ENCODE peak calls at places on chromosomes 12 and 14, in six cellular contexts. K is left ventricle myocardium inferior, T is esophagus squamous epithelium, C is upper lobe of right lung, V is stomach, O is hepatocyte. U is an unnamed sample. For H3K9me3, the result is how much of the 10 kb centered on the place peaks cover.

GRCh38 chr14:49982082-49982481 is 89.2 kb downstream of the ARF6 start:
- DNase-seq in K (no peak), O (no peak), V (no peak), T (no peak), C (no peak), U (no peak)

GRCh38 chr12:116592731-116593130 is 33.5 kb downstream of the MAP1LC3B2 start:
- DNase-seq in O (no peak), T (no peak), C (no peak), V (no peak), K (no peak), U (no peak)

GRCh38 chr12:94149781-94150482 is 1.6 kb downstream of the PLXNC1 start:
- DNase-seq in K (peak), C (peak), O (peak), T (no peak), V (peak), U (peak)

GRCh38 chr14:92224348-92224954 is 98.5 kb upstream of the SLC24A4 start:
- DNase-seq in V (no peak), K (no peak), T (no peak), C (no peak), O (no peak), U (no peak)

GRCh38 chr14:72946491-72946890 is 20.2 kb downstream of the DCAF4 start:
- DNase-seq in O (no peak), C (no peak), T (no peak), V (no peak), K (no peak), U (no peak)

GRCh38 chr12:50936821-50937220 is 15.5 kb upstream of the HIGD1C start:
- DNase-seq in C (no peak), T (no peak), V (no peak), K (no peak), O (no peak), U (no peak)

GRCh38 chr14:99389171-99389826 is 91.4 kb downstream of the SETD3 start:
- DNase-seq in O (peak), T (no peak), V (peak), C (peak), K (no peak), U (no peak)

GRCh38 chr14:71237556-71237955 is 330.3 kb downstream of the PCNX1 start:
- DNase-seq in V (no peak), T (no peak), K (no peak), C (no peak), O (no peak), U (no peak)

GRCh38 chr12:77493769-77494168 is 336.9 kb upstream of the NAV3 start:
- DNase-seq in T (no peak), V (no peak), C (no peak), K (no peak), O (no peak), U (no peak)

GRCh38 chr14:37153005-37153404 is 19.4 kb downstream of the SLC25A21 start:
- DNase-seq in O (no peak), C (no peak), T (no peak), K (no peak), V (no peak), U (no peak)
- H3K4me3 ChIP-seq in O (no peak), C (no peak), T (no peak), K (no peak), V (no peak), U (no peak)

DNA sequence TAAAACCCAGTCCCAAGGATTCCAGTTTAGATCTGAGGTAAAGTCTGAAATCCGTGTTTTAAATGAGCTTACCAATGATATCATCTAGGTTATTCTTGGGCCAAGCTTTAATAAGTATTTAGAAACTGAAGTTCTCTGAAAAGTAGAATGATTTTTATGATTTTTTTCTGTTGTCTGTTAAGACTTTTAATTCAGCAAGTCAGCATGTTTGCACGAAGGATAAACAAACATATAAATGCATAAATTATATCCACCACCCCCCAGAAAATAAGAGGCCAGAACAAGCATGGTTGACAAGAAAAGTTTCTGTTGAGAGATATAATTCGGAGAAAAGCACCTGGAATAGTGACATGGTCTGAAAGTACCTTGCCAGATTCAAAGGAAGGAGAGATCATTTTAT is 655.7 kb downstream of the NOVA1 start:
- DNase-seq in K (no peak), C (no peak), V (no peak), O (no peak), T (no peak), U (no peak)
- H3K9me3 ChIP-seq in K (under half), C (under half), V (under half), O (under half), T (under half), U (under half)

DNA sequence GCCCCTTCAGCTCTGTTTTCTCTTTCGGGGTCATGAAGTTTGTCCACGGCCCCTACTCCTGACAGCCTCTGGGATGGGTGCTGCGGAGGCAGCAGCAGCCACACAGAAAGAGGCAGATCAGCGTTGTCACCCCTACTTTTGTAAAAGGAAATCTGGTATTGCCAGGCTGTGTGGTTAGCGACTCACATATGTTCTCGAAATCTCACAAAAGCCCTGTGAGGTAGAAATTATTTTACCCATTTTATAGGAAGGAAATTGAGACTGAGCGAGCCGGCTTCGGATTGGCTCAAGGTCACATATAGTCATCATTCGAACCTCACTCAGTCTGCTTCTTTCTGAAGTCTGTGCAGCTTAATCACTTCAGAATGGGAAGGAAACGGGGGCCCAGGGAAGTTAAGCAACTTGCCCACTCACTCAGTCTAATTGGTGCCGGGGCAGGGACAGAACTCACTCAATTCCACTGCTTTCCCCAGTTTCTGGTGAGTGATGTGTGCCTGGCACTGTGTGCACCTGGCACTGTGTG is 1.1 kb upstream of the CKAP4 start:
- DNase-seq in K (no peak), O (no peak), V (no peak), T (no peak), C (no peak), U (no peak)
- H3K4me3 ChIP-seq in K (peak), O (peak), V (peak), T (peak), C (peak), U (peak)

DNA sequence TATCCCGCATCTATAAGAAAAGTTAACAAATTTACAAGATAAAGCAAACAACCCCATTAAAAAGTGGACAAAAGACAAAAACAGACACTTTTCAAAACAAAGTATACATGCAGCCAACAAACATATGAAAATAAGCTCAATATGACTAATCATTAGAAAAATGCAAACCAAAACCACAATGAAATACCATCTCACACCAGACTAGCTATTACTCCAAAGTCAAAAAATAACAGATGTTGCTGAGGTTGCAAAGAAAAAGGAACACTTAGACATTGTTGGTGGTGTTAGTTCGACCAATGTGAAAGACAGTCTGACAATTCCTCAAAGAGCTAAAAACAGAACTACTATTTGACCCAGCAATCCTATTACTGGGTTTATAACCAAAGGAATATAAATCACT is 968.6 kb upstream of the USP15 start:
- DNase-seq in T (no peak), V (no peak), O (no peak), K (no peak), C (no peak), U (no peak)
- H3K9me3 ChIP-seq in T (under half), V (under half), O (under half), K (under half), C (under half), U (under half)

DNA sequence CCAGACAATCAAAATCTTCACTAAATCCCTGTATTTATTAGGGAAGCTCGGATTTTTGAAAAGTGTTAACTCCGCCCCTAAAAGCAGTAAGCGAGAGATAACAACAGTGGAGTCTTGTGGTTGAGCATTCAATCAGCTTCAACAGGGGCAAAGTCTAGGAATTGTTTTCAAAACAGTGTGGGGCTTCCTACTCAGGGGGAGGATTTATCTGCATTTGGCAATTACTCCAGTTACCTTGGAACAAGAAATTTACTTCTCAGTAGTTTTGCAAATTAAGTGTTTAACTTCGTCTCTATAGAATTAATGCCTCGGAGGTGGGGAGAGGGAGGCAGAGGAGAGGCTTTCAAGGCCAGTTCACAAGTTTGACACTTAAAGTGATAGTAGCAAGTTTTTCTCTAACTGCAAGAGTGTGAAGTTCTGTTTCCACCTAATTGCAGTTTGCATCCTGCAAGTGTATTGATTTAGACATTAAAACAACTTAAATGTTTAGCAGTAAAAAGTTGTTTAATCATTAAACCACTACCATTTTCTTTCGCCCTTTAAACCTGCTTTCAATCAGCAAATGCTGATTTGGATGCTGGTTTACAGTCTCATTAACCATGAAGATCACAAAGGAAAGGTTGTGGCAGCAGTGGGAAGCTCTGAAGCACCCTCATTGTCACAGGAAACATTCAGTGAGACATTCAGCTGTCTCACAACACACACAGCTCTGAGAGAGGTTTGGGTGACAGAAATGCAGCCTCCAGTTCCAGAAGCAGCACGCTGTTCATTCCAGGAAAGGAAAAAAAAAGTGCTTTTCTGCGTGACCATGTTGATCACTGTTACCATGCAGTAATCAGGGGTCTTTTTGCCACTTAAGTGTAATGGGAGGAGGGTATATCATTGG is 102.1 kb downstream of the HMGA2 start:
- DNase-seq in O (peak), T (no peak), K (no peak), V (no peak), C (no peak), U (no peak)
- H3K4me3 ChIP-seq in O (no peak), T (no peak), K (no peak), V (no peak), C (no peak), U (no peak)

GRCh38 chr12:132360906-132361777 is 31.8 kb upstream of the GALNT9 start:
- DNase-seq in T (no peak), V (no peak), C (peak), O (no peak), K (peak), U (peak)

GRCh38 chr12:132357623-132358186 is 28.3 kb upstream of the GALNT9 start:
- DNase-seq in T (no peak), K (peak), O (no peak), V (no peak), C (peak), U (no peak)

GRCh38 chr12:132356686-132357622 is 27.6 kb upstream of the GALNT9 start:
- DNase-seq in K (peak), C (peak), O (peak), V (no peak), T (no peak), U (peak)

GRCh38 chr12:132359551-132359950 is 30.2 kb upstream of the GALNT9 start:
- DNase-seq in T (no peak), O (no peak), C (peak), K (no peak), V (no peak), U (no peak)

DNA sequence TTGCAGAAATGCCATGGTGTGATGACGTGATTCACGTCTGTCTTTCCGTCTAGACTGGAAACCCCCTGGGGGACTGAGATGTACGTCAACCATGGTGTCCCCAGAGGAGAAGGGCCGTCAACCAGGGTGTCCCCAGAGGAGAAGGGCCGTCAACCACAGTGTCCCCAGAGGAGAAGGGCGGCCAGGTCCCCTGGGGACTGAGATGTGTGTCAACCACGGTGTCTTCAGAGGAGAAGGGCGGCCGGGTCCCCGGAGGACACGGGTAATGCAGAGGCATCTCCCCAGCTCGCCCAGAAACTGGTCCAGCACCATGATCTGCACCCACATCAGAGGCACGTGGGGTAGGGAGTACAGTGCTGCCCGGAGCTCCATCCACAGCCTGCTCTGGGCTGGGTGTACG is 30.6 kb upstream of the GALNT9 start:
- DNase-seq in O (no peak), C (peak), V (no peak), T (no peak), K (peak), U (no peak)
- H3K9me3 ChIP-seq in O (under half), C (under half), V (under half), T (under half), K (under half), U (under half)

DNA sequence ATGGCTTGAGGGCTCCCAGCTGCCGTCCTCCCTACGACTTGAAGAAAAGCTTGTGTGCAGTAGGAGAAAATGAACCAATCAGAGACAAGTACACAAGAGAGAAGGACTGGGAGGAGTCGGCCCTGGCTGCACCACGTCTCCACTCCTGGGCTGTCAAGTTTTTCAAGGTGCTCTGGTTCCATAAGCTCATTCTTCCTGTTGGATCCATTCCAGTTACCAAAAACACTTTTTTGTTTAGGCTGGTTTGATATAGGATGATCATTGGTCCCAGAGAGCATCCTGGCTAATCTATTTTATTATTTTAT is 2.8 kb upstream of the A2ML1 start:
- DNase-seq in C (no peak), V (no peak), T (no peak), K (no peak), O (no peak), U (no peak)
- H3K4me3 ChIP-seq in C (no peak), V (no peak), T (no peak), K (no peak), O (no peak), U (no peak)

GRCh38 chr14:57168138-57168695 is 100.5 kb downstream of the EXOC5 start:
- DNase-seq in O (peak), T (no peak), C (no peak), K (no peak), V (no peak), U (no peak)

GRCh38 chr14:57169901-57170300 is 98.8 kb downstream of the EXOC5 start:
- DNase-seq in K (no peak), C (no peak), V (no peak), T (no peak), O (no peak), U (no peak)

GRCh38 chr14:57171903-57172302 is 96.8 kb downstream of the EXOC5 start:
- DNase-seq in V (no peak), K (no peak), T (no peak), C (no peak), O (no peak), U (no peak)
- H3K9me3 ChIP-seq in V (under half), K (under half), T (under half), C (under half), O (under half), U (under half)

GRCh38 chr12:54762390-54762789 is 91.9 kb upstream of the MUCL1 start:
- DNase-seq in O (no peak), T (no peak), K (no peak), V (no peak), C (no peak), U (no peak)
- H3K4me3 ChIP-seq in O (no peak), T (no peak), K (no peak), V (no peak), C (no peak), U (no peak)

U was measured in heart left ventricle.